ENCODE peak calls at places on chromosomes 3 and 15, in eight cellular contexts. W is SK-N-SH; C is CD8-positive, alpha-beta T cell; J is stimulated activated CD8-positive, alpha-beta memory T cell treated with anti-CD3 and anti-CD28 coated beads, Interleukin-12 subunit alpha, Interleukin-12 subunit beta, amount 100 ng/mL, for 4 hours; B is astrocyte of the spinal cord; D is DMS 273 treated with DMSO at 0.1 percent for 48 hours; X is A172; S is natural killer cell. A is an unnamed sample.

GRCh38 chr3:137588871-137589270 is 175.2 kb upstream of the SOX14 start:
- DNase-seq in C (no peak), J (no peak), W (peak; percentile 52), B (no peak), X (no peak), D (no peak), S (no peak), A (no peak)

GRCh38 chr3:57423335-57423734 is 120.8 kb downstream of the DNAH12 start:
- DNase-seq in W (no peak), C (no peak), D (no peak), X (no peak), J (no peak), B (no peak), S (no peak), A (no peak)

GRCh38 chr15:89810837-89811236 is 3.8 kb downstream of the ANPEP start:
- DNase-seq in X (no peak), J (no peak), S (no peak), D (no peak), C (no peak), B (no peak), W (peak; percentile 17), A (no peak)

GRCh38 chr15:78638658-78639314 is 2.2 kb downstream of the CHRNB4 start:
- DNase-seq in C (peak; percentile 57), J (no peak), X (peak; percentile 49), W (peak; percentile 90), S (no peak), B (peak; percentile 25), D (peak; percentile 12), A (no peak)

GRCh38 chr15:71079208-71080044 is 35.8 kb upstream of the THSD4 start:
- DNase-seq in W (no peak), C (no peak), J (no peak), S (no peak), D (no peak), B (peak; percentile 78), X (peak; percentile 55), A (no peak)

GRCh38 chr15:42549052-42549491 is 434 bp downstream of the HAUS2 start:
- DNase-seq in S (no peak), B (no peak), X (peak; percentile 45), W (peak; percentile 73), D (no peak), J (no peak), C (no peak), A (no peak)

GRCh38 chr3:72982653-72983366 is 13.8 kb upstream of the PPP4R2 start:
- DNase-seq in B (no peak), W (no peak), J (no peak), C (no peak), X (no peak), S (no peak), D (no peak), A (no peak)

GRCh38 chr3:79247367-79248103 is 520.3 kb downstream of the ROBO1 start:
- DNase-seq in B (peak; percentile 72), S (no peak), D (no peak), W (no peak), J (no peak), X (no peak), C (no peak), A (no peak)

GRCh38 chr15:29978411-29979382 is 104.1 kb upstream of the GOLGA8J start:
- DNase-seq in J (no peak), C (no peak), S (no peak), D (no peak), X (no peak), W (no peak), B (peak; percentile 11), A (no peak)

GRCh38 chr3:109369510-109369909 is 32.2 kb upstream of the DPPA4 start:
- DNase-seq in X (peak; percentile 10), S (no peak), W (no peak), B (no peak), D (no peak), J (no peak), C (no peak), A (no peak)

GRCh38 chr3:45612918-45613602 is 18.5 kb downstream of the LIMD1 start:
- DNase-seq in S (no peak), C (no peak), B (peak; percentile 38), D (no peak), X (no peak), J (no peak), W (no peak), A (no peak)

GRCh38 chr3:196788509-196788908 is 48.9 kb downstream of the PAK2 start:
- DNase-seq in X (no peak), C (no peak), W (peak; percentile 40), J (no peak), D (no peak), B (no peak), S (no peak), A (no peak)

GRCh38 chr3:42733501-42734262 is 31.1 kb upstream of the HHATL start:
- DNase-seq in X (no peak), W (no peak), S (no peak), C (no peak), D (no peak), J (no peak), B (no peak), A (no peak)

GRCh38 chr3:65439641-65440040 is 599.1 kb downstream of the MAGI1 start:
- DNase-seq in X (peak; percentile 42), B (peak; percentile 64), S (no peak), W (peak; percentile 60), D (peak; percentile 45), C (no peak), J (no peak), A (peak; percentile 23)

GRCh38 chr15:45157056-45157455 is 27.3 kb downstream of the DUOX1 start:
- DNase-seq in J (no peak), B (peak; percentile 60), C (no peak), X (peak; percentile 34), W (no peak), D (no peak), S (no peak), A (no peak)

GRCh38 chr3:39296197-39297077 is 16.6 kb upstream of the CX3CR1 start:
- DNase-seq in W (no peak), X (no peak), C (no peak), B (no peak), D (no peak), S (no peak), J (no peak), A (no peak)

GRCh38 chr3:25783661-25784512 is 644 bp upstream of the NGLY1 start:
- DNase-seq in C (no peak), X (peak; percentile 29), D (peak; percentile 50), B (peak; percentile 46), W (no peak), S (no peak), J (no peak), A (peak; percentile 60)

GRCh38 chr3:5011555-5012256 is 32.5 kb downstream of the BHLHE40 start:
- DNase-seq in J (no peak), C (no peak), S (no peak), B (no peak), X (no peak), W (no peak), D (no peak), A (peak; percentile 79)

GRCh38 chr3:178255315-178255714 is 280.9 kb upstream of the KCNMB2 start:
- DNase-seq in J (no peak), S (no peak), W (no peak), C (no peak), B (peak; percentile 47), X (peak; percentile 31), D (no peak), A (no peak)

GRCh38 chr3:144142151-144142855 is 170.7 kb downstream of the DIPK2A start:
- DNase-seq in W (no peak), J (no peak), S (no peak), B (peak; percentile 74), X (no peak), D (no peak), C (no peak), A (no peak)

GRCh38 chr15:87439090-87439489 is 817.4 kb downstream of the NTRK3 start:
- DNase-seq in D (no peak), X (no peak), B (no peak), S (no peak), J (no peak), W (no peak), C (no peak), A (no peak)

GRCh38 chr15:83205725-83206324 is 1.8 kb downstream of the HDGFL3 start:
- DNase-seq in J (no peak), D (no peak), W (peak; percentile 26), B (peak; percentile 93), X (peak; percentile 10), S (no peak), C (no peak), A (no peak)

GRCh38 chr3:86801921-86802320 is 189.0 kb downstream of the VGLL3 start:
- DNase-seq in J (no peak), D (no peak), W (no peak), X (peak; percentile 3), C (no peak), S (no peak), B (peak; percentile 58), A (no peak)

GRCh38 chr3:107132674-107133073 is 244.6 kb upstream of the CCDC54 start:
- DNase-seq in D (no peak), S (no peak), B (no peak), W (no peak), J (no peak), C (no peak), X (peak; percentile 35), A (no peak)

GRCh38 chr3:85572426-85572825 is 613.6 kb downstream of the CADM2 start:
- DNase-seq in W (no peak), D (no peak), X (no peak), B (peak; percentile 45), S (no peak), C (no peak), J (no peak), A (no peak)

GRCh38 chr3:130514671-130515070 is 2.3 kb upstream of the COL6A6 start:
- DNase-seq in J (no peak), S (no peak), C (no peak), W (no peak), D (no peak), B (no peak), X (no peak), A (no peak)

GRCh38 chr15:57522148-57522547 is 69.6 kb upstream of the MYZAP start:
- DNase-seq in B (no peak), C (no peak), W (no peak), X (no peak), D (no peak), J (no peak), S (no peak), A (peak; percentile 37)

GRCh38 chr3:126913524-126913923 is 69.4 kb upstream of the PLXNA1 start:
- DNase-seq in D (no peak), S (no peak), C (no peak), J (no peak), X (peak; percentile 74), B (no peak), W (no peak), A (no peak)

GRCh38 chr3:136844726-136845125 is 17.3 kb upstream of the NCK1 start:
- DNase-seq in D (no peak), W (no peak), S (no peak), B (no peak), C (no peak), X (no peak), J (no peak), A (no peak)

GRCh38 chr3:15055019-15055557 is 10.0 kb downstream of the MRPS25 start:
- DNase-seq in J (peak; percentile 34), S (peak; percentile 59), D (no peak), C (peak; percentile 39), X (peak; percentile 31), B (peak; percentile 32), W (no peak), A (no peak)

GRCh38 chr15:88695046-88695445 is 56.2 kb downstream of the ISG20 start:
- DNase-seq in B (no peak), J (no peak), D (no peak), W (no peak), X (no peak), C (no peak), S (no peak), A (no peak)